ENCODE peak calls at places on chromosome 12, in seven cellular contexts. V, Q, C, P, G, B and A are unnamed samples.

GRCh38 chr12:47715393-47715876 is 9.6 kb upstream of the RPAP3 start:
- DNase-seq in V (peak; percentile 83), Q (peak; percentile 80), C (peak; percentile 77), P (peak; percentile 66), G (peak; percentile 42), B (peak; percentile 85), A (peak; percentile 63)

GRCh38 chr12:124308741-124309140 is 13.8 kb downstream of the RFLNA start:
- DNase-seq in V (no peak), Q (peak; percentile 44), C (no peak), P (no peak), G (no peak), B (no peak), A (no peak)

GRCh38 chr12:93197067-93197593 is 180.6 kb upstream of the NUDT4 start:
- DNase-seq in V (no peak), Q (no peak), C (peak; percentile 60), P (no peak), G (no peak), B (no peak), A (no peak)

GRCh38 chr12:27013606-27014084 is 539 bp downstream of the TM7SF3 start:
- DNase-seq in V (peak; percentile 39), Q (no peak), C (peak; percentile 30), P (peak; percentile 35), G (no peak), B (no peak), A (no peak)

GRCh38 chr12:121916719-121917118 is 1.7 kb upstream of the CFAP251 start:
- DNase-seq in V (no peak), Q (peak; percentile 77), C (no peak), P (no peak), G (no peak), B (no peak), A (peak; percentile 34)

GRCh38 chr12:18320036-18320617 is 58.8 kb downstream of the PIK3C2G start:
- DNase-seq in V (peak; percentile 69), Q (peak; percentile 31), C (peak; percentile 78), P (no peak), G (peak; percentile 66), B (no peak), A (peak; percentile 22)

GRCh38 chr12:28872654-28873268 is 276.3 kb upstream of the FAR2 start:
- DNase-seq in V (peak; percentile 50), Q (peak; percentile 43), C (peak; percentile 78), P (no peak), G (no peak), B (no peak), A (peak; percentile 30)

GRCh38 chr12:14575585-14575984 is 7.9 kb upstream of the PLBD1 start:
- DNase-seq in V (no peak), Q (no peak), C (no peak), P (no peak), G (no peak), B (no peak), A (no peak)

GRCh38 chr12:30794591-30795409 is 40.0 kb upstream of the CAPRIN2 start:
- DNase-seq in V (no peak), Q (no peak), C (peak; percentile 91), P (peak; percentile 25), G (peak; percentile 96), B (no peak), A (no peak)

GRCh38 chr12:89177802-89178201 is 174.5 kb downstream of the DUSP6 start:
- DNase-seq in V (no peak), Q (no peak), C (no peak), P (no peak), G (no peak), B (no peak), A (no peak)

GRCh38 chr12:114481200-114481535 is 75.2 kb upstream of the TBX5 start:
- DNase-seq in V (no peak), Q (peak; percentile 35), C (no peak), P (no peak), G (no peak), B (no peak), A (no peak)

GRCh38 chr12:31204995-31205582 is 120.9 kb downstream of the SINHCAF start:
- DNase-seq in V (no peak), Q (no peak), C (peak; percentile 94), P (no peak), G (peak; percentile 92), B (no peak), A (no peak)

GRCh38 chr12:58877243-58877743 is 43.0 kb downstream of the LRIG3 start:
- DNase-seq in V (no peak), Q (no peak), C (peak; percentile 97), P (no peak), G (peak; percentile 97), B (no peak), A (no peak)

GRCh38 chr12:70691018-70691672 is 53.9 kb upstream of the PTPRB start:
- DNase-seq in V (no peak), Q (no peak), C (no peak), P (no peak), G (no peak), B (no peak), A (no peak)

GRCh38 chr12:69688021-69688420 is 11.1 kb downstream of the BEST3 start:
- DNase-seq in V (no peak), Q (no peak), C (peak; percentile 24), P (no peak), G (peak; percentile 40), B (no peak), A (no peak)

GRCh38 chr12:18443768-18444437 is 182.6 kb downstream of the PIK3C2G start:
- DNase-seq in V (no peak), Q (no peak), C (no peak), P (no peak), G (no peak), B (no peak), A (no peak)

GRCh38 chr12:63978519-63978918 is 134.0 kb downstream of the SRGAP1 start:
- DNase-seq in V (no peak), Q (no peak), C (peak; percentile 87), P (no peak), G (peak; percentile 85), B (no peak), A (no peak)

GRCh38 chr12:52183544-52183910 is 8.3 kb downstream of the KRT80 start:
- DNase-seq in V (no peak), Q (peak; percentile 55), C (peak; percentile 44), P (no peak), G (no peak), B (no peak), A (no peak)

GRCh38 chr12:105860556-105861207 is 278.1 kb downstream of the NUAK1 start:
- DNase-seq in V (no peak), Q (no peak), C (no peak), P (no peak), G (peak; percentile 21), B (no peak), A (no peak)

GRCh38 chr12:16668198-16668597 is 62.2 kb upstream of the LMO3 start:
- DNase-seq in V (no peak), Q (no peak), C (no peak), P (no peak), G (no peak), B (no peak), A (no peak)

GRCh38 chr12:106267535-106267934 is 19.7 kb upstream of the CKAP4 start:
- DNase-seq in V (no peak), Q (no peak), C (no peak), P (no peak), G (no peak), B (no peak), A (no peak)

GRCh38 chr12:53782093-53782703 is 30.4 kb upstream of the CISTR start:
- DNase-seq in V (no peak), Q (no peak), C (no peak), P (no peak), G (no peak), B (no peak), A (no peak)
- H3K27me3 ChIP-seq in V (peaks cover 9% of the 10 kb centered on the region), Q (no peaks in the 10 kb centered on the region), C (no peaks in the 10 kb centered on the region), P (no peaks in the 10 kb centered on the region), G (no peaks in the 10 kb centered on the region), B (no peaks in the 10 kb centered on the region), A (peaks cover 69% of the 10 kb centered on the region)

GRCh38 chr12:54017027-54017788 is 8.4 kb downstream of the HOXC8 start:
- DNase-seq in V (no peak), Q (peak; percentile 86), C (peak; percentile 37), P (no peak), G (no peak), B (no peak), A (peak; percentile 71)
- H3K27me3 ChIP-seq in V (peaks cover 48% of the 10 kb centered on the region), Q (peaks cover 99% of the 10 kb centered on the region), C (no peaks in the 10 kb centered on the region), P (no peaks in the 10 kb centered on the region), G (no peaks in the 10 kb centered on the region), B (peaks cover 52% of the 10 kb centered on the region), A (no peaks in the 10 kb centered on the region)

GRCh38 chr12:57224278-57224972 is 5.1 kb upstream of the SHMT2 start:
- DNase-seq in V (no peak), Q (no peak), C (no peak), P (no peak), G (no peak), B (no peak), A (no peak)

GRCh38 chr12:57223191-57224165 is 6.0 kb upstream of the SHMT2 start:
- DNase-seq in V (no peak), Q (no peak), C (no peak), P (no peak), G (no peak), B (peak; percentile 36), A (no peak)

GRCh38 chr12:57225680-57226190 is 3.8 kb upstream of the SHMT2 start:
- DNase-seq in V (no peak), Q (no peak), C (no peak), P (no peak), G (no peak), B (no peak), A (no peak)

GRCh38 chr12:57226588-57227314 is 2.8 kb upstream of the SHMT2 start:
- DNase-seq in V (no peak), Q (peak; percentile 91), C (no peak), P (no peak), G (no peak), B (no peak), A (no peak)

GRCh38 chr12:57224973-57225679 is 4.4 kb upstream of the SHMT2 start:
- DNase-seq in V (peak; percentile 49), Q (peak; percentile 96), C (no peak), P (no peak), G (no peak), B (peak; percentile 78), A (no peak)
- H3K27me3 ChIP-seq in V (peaks cover 49% of the 10 kb centered on the region), Q (peaks cover 72% of the 10 kb centered on the region), C (peaks cover 4% of the 10 kb centered on the region), P (no peaks in the 10 kb centered on the region), G (peaks cover 31% of the 10 kb centered on the region), B (peaks cover 59% of the 10 kb centered on the region), A (peaks cover 20% of the 10 kb centered on the region)

GRCh38 chr12:54127538-54128259 is 61.1 kb downstream of the SMUG1 start:
- DNase-seq in V (no peak), Q (no peak), C (no peak), P (no peak), G (no peak), B (no peak), A (no peak)
- H3K27me3 ChIP-seq in V (peaks cover 15% of the 10 kb centered on the region), Q (peaks cover 93% of the 10 kb centered on the region), C (no peaks in the 10 kb centered on the region), P (no peaks in the 10 kb centered on the region), G (no peaks in the 10 kb centered on the region), B (peaks cover 20% of the 10 kb centered on the region), A (no peaks in the 10 kb centered on the region)

DNA sequence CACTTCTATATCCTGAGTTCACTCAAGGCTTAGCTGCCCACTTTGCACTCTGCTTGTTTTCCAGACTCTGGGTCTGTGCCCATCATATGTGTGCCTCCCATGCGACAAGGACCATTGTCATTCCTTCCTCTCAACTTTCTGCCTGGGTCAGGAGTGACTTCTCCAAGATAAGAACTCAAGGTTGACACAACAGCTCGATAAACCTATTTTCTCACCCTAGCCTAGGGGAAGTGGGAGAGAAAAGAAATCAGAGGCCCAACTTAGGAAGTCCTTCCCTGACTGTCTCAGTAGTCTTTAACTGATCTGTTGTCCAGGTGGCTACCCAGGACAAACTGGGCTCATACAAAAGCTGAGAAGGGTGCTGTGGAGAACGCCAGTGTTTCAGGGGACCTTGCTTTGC is 1.7 kb downstream of the SMUG1 start:
- DNase-seq in V (no peak), Q (no peak), C (no peak), P (no peak), G (no peak), B (no peak), A (no peak)
- H3K27me3 ChIP-seq in V (no peaks in the 10 kb centered on the region), Q (peaks cover 12% of the 10 kb centered on the region), C (no peaks in the 10 kb centered on the region), P (no peaks in the 10 kb centered on the region), G (no peaks in the 10 kb centered on the region), B (no peaks in the 10 kb centered on the region), A (no peaks in the 10 kb centered on the region)

GRCh38 chr12:95054206-95054605 is 19.2 kb downstream of the NR2C1 start:
- DNase-seq in V (no peak), Q (no peak), C (no peak), P (no peak), G (no peak), B (no peak), A (no peak)
- H3K27me3 ChIP-seq in V (no peaks in the 10 kb centered on the region), Q (no peaks in the 10 kb centered on the region), C (no peaks in the 10 kb centered on the region), P (no peaks in the 10 kb centered on the region), G (no peaks in the 10 kb centered on the region), B (no peaks in the 10 kb centered on the region), A (no peaks in the 10 kb centered on the region)